ENCODE peak calls at places on chromosomes 4 and X, in seven cellular contexts. One of them, this sample, is unnamed.

GRCh38 chr4:55386073-55386472 is 9.7 kb upstream of the TMEM165 start:
- DNase-seq in HS-5: no peak
- DNase-seq in activated CD4-positive, alpha-beta T cell treated with anti-CD3 and anti-CD28 coated beads, Interleukin-2, amount 50 U/mL, for 1 hour: no peak
- DNase-seq in activated T-cell treated with anti-CD3 and anti-CD28 coated beads for 24 hours: no peak
- DNase-seq in bronchial epithelial cell: peak
- DNase-seq in left colon: no peak
- DNase-seq in posterior vena cava: no peak
- DNase-seq in this sample: peak

GRCh38 chrX:22396408-22396807 is 123.7 kb downstream of the CBLL2 start:
- DNase-seq in activated T-cell treated with anti-CD3 and anti-CD28 coated beads for 24 hours: no peak
- DNase-seq in activated CD4-positive, alpha-beta T cell treated with anti-CD3 and anti-CD28 coated beads, Interleukin-2, amount 50 U/mL, for 1 hour: no peak
- DNase-seq in posterior vena cava: no peak
- DNase-seq in bronchial epithelial cell: peak
- DNase-seq in left colon: no peak
- DNase-seq in HS-5: no peak
- DNase-seq in this sample: no peak

GRCh38 chrX:2874222-2875135 is 45.7 kb downstream of the GYG2 start:
- DNase-seq in left colon: no peak
- DNase-seq in posterior vena cava: no peak
- DNase-seq in activated T-cell treated with anti-CD3 and anti-CD28 coated beads for 24 hours: no peak
- DNase-seq in activated CD4-positive, alpha-beta T cell treated with anti-CD3 and anti-CD28 coated beads, Interleukin-2, amount 50 U/mL, for 1 hour: no peak
- DNase-seq in HS-5: no peak
- DNase-seq in bronchial epithelial cell: no peak
- DNase-seq in this sample: no peak

GRCh38 chr4:17702666-17703065 is 78.8 kb downstream of the FAM184B start:
- DNase-seq in posterior vena cava: no peak
- DNase-seq in HS-5: no peak
- DNase-seq in activated T-cell treated with anti-CD3 and anti-CD28 coated beads for 24 hours: no peak
- DNase-seq in activated CD4-positive, alpha-beta T cell treated with anti-CD3 and anti-CD28 coated beads, Interleukin-2, amount 50 U/mL, for 1 hour: no peak
- DNase-seq in bronchial epithelial cell: no peak
- DNase-seq in left colon: no peak
- DNase-seq in this sample: no peak

GRCh38 chr4:146514651-146515379 is 6.9 kb downstream of the SLC10A7 start:
- DNase-seq in HS-5: no peak
- DNase-seq in activated CD4-positive, alpha-beta T cell treated with anti-CD3 and anti-CD28 coated beads, Interleukin-2, amount 50 U/mL, for 1 hour: no peak
- DNase-seq in posterior vena cava: no peak
- DNase-seq in activated T-cell treated with anti-CD3 and anti-CD28 coated beads for 24 hours: no peak
- DNase-seq in left colon: no peak
- DNase-seq in bronchial epithelial cell: no peak
- DNase-seq in this sample: no peak

GRCh38 chr4:183601381-183601780 is 57.6 kb downstream of the RWDD4 start:
- DNase-seq in HS-5: no peak
- DNase-seq in activated T-cell treated with anti-CD3 and anti-CD28 coated beads for 24 hours: no peak
- DNase-seq in bronchial epithelial cell: no peak
- DNase-seq in posterior vena cava: no peak
- DNase-seq in left colon: no peak
- DNase-seq in activated CD4-positive, alpha-beta T cell treated with anti-CD3 and anti-CD28 coated beads, Interleukin-2, amount 50 U/mL, for 1 hour: no peak
- DNase-seq in this sample: no peak

GRCh38 chr4:42643685-42644084 is 13.2 kb downstream of the ATP8A1 start:
- DNase-seq in posterior vena cava: no peak
- DNase-seq in activated T-cell treated with anti-CD3 and anti-CD28 coated beads for 24 hours: no peak
- DNase-seq in activated CD4-positive, alpha-beta T cell treated with anti-CD3 and anti-CD28 coated beads, Interleukin-2, amount 50 U/mL, for 1 hour: no peak
- DNase-seq in bronchial epithelial cell: no peak
- DNase-seq in left colon: no peak
- DNase-seq in HS-5: no peak
- DNase-seq in this sample: no peak

GRCh38 chrX:41300758-41301437 is 33.1 kb upstream of the DDX3X start:
- DNase-seq in bronchial epithelial cell: peak
- DNase-seq in activated CD4-positive, alpha-beta T cell treated with anti-CD3 and anti-CD28 coated beads, Interleukin-2, amount 50 U/mL, for 1 hour: no peak
- DNase-seq in posterior vena cava: no peak
- DNase-seq in activated T-cell treated with anti-CD3 and anti-CD28 coated beads for 24 hours: no peak
- DNase-seq in left colon: no peak
- DNase-seq in HS-5: no peak
- DNase-seq in this sample: no peak

GRCh38 chr4:136650541-136651277 is 881.6 kb downstream of the PCDH18 start:
- DNase-seq in activated CD4-positive, alpha-beta T cell treated with anti-CD3 and anti-CD28 coated beads, Interleukin-2, amount 50 U/mL, for 1 hour: no peak
- DNase-seq in left colon: no peak
- DNase-seq in activated T-cell treated with anti-CD3 and anti-CD28 coated beads for 24 hours: no peak
- DNase-seq in posterior vena cava: no peak
- DNase-seq in HS-5: peak
- DNase-seq in bronchial epithelial cell: peak
- DNase-seq in this sample: no peak

GRCh38 chr4:70183168-70183939 is 12.2 kb upstream of the ODAM start:
- DNase-seq in left colon: peak
- DNase-seq in bronchial epithelial cell: peak
- DNase-seq in activated T-cell treated with anti-CD3 and anti-CD28 coated beads for 24 hours: no peak
- DNase-seq in activated CD4-positive, alpha-beta T cell treated with anti-CD3 and anti-CD28 coated beads, Interleukin-2, amount 50 U/mL, for 1 hour: no peak
- DNase-seq in posterior vena cava: no peak
- DNase-seq in HS-5: peak
- DNase-seq in this sample: peak

GRCh38 chr4:127134490-127134889 is 498.3 kb upstream of the INTU start:
- DNase-seq in bronchial epithelial cell: no peak
- DNase-seq in left colon: no peak
- DNase-seq in HS-5: no peak
- DNase-seq in activated T-cell treated with anti-CD3 and anti-CD28 coated beads for 24 hours: no peak
- DNase-seq in posterior vena cava: no peak
- DNase-seq in activated CD4-positive, alpha-beta T cell treated with anti-CD3 and anti-CD28 coated beads, Interleukin-2, amount 50 U/mL, for 1 hour: no peak
- DNase-seq in this sample: no peak

GRCh38 chr4:5870701-5871100 is 22.2 kb downstream of the CRMP1 start:
- DNase-seq in activated T-cell treated with anti-CD3 and anti-CD28 coated beads for 24 hours: no peak
- DNase-seq in HS-5: no peak
- DNase-seq in activated CD4-positive, alpha-beta T cell treated with anti-CD3 and anti-CD28 coated beads, Interleukin-2, amount 50 U/mL, for 1 hour: no peak
- DNase-seq in bronchial epithelial cell: no peak
- DNase-seq in posterior vena cava: no peak
- DNase-seq in left colon: no peak
- DNase-seq in this sample: no peak

GRCh38 chrX:97705936-97706335 is 822.2 kb downstream of the RPA4 start:
- DNase-seq in posterior vena cava: no peak
- DNase-seq in activated CD4-positive, alpha-beta T cell treated with anti-CD3 and anti-CD28 coated beads, Interleukin-2, amount 50 U/mL, for 1 hour: no peak
- DNase-seq in activated T-cell treated with anti-CD3 and anti-CD28 coated beads for 24 hours: no peak
- DNase-seq in bronchial epithelial cell: no peak
- DNase-seq in HS-5: no peak
- DNase-seq in left colon: no peak
- DNase-seq in this sample: no peak

GRCh38 chr4:152072886-152073285 is 312.1 kb upstream of the GATB start:
- DNase-seq in activated CD4-positive, alpha-beta T cell treated with anti-CD3 and anti-CD28 coated beads, Interleukin-2, amount 50 U/mL, for 1 hour: no peak
- DNase-seq in posterior vena cava: no peak
- DNase-seq in bronchial epithelial cell: no peak
- DNase-seq in HS-5: no peak
- DNase-seq in left colon: no peak
- DNase-seq in activated T-cell treated with anti-CD3 and anti-CD28 coated beads for 24 hours: no peak
- DNase-seq in this sample: peak

GRCh38 chr4:185847352-185848078 is 35.5 kb upstream of the SORBS2 start:
- DNase-seq in activated CD4-positive, alpha-beta T cell treated with anti-CD3 and anti-CD28 coated beads, Interleukin-2, amount 50 U/mL, for 1 hour: no peak
- DNase-seq in activated T-cell treated with anti-CD3 and anti-CD28 coated beads for 24 hours: no peak
- DNase-seq in HS-5: peak
- DNase-seq in bronchial epithelial cell: peak
- DNase-seq in left colon: peak
- DNase-seq in posterior vena cava: no peak
- DNase-seq in this sample: no peak

GRCh38 chr4:37415845-37416369 is 171.4 kb downstream of the NWD2 start:
- DNase-seq in HS-5: no peak
- DNase-seq in bronchial epithelial cell: no peak
- DNase-seq in activated CD4-positive, alpha-beta T cell treated with anti-CD3 and anti-CD28 coated beads, Interleukin-2, amount 50 U/mL, for 1 hour: no peak
- DNase-seq in left colon: no peak
- DNase-seq in posterior vena cava: no peak
- DNase-seq in activated T-cell treated with anti-CD3 and anti-CD28 coated beads for 24 hours: no peak
- DNase-seq in this sample: peak

GRCh38 chr4:85491527-85491926 is 16.6 kb downstream of the ARHGAP24 start:
- DNase-seq in activated T-cell treated with anti-CD3 and anti-CD28 coated beads for 24 hours: no peak
- DNase-seq in bronchial epithelial cell: no peak
- DNase-seq in posterior vena cava: no peak
- DNase-seq in activated CD4-positive, alpha-beta T cell treated with anti-CD3 and anti-CD28 coated beads, Interleukin-2, amount 50 U/mL, for 1 hour: no peak
- DNase-seq in HS-5: no peak
- DNase-seq in left colon: no peak
- DNase-seq in this sample: no peak

GRCh38 chr4:67288964-67289363 is 256.3 kb downstream of the CENPC start:
- DNase-seq in bronchial epithelial cell: peak
- DNase-seq in activated T-cell treated with anti-CD3 and anti-CD28 coated beads for 24 hours: no peak
- DNase-seq in activated CD4-positive, alpha-beta T cell treated with anti-CD3 and anti-CD28 coated beads, Interleukin-2, amount 50 U/mL, for 1 hour: no peak
- DNase-seq in HS-5: no peak
- DNase-seq in left colon: no peak
- DNase-seq in posterior vena cava: no peak
- DNase-seq in this sample: peak

GRCh38 chr4:692771-693554 is 4.0 kb upstream of the SLC49A3 start:
- DNase-seq in activated T-cell treated with anti-CD3 and anti-CD28 coated beads for 24 hours: no peak
- DNase-seq in activated CD4-positive, alpha-beta T cell treated with anti-CD3 and anti-CD28 coated beads, Interleukin-2, amount 50 U/mL, for 1 hour: no peak
- DNase-seq in posterior vena cava: no peak
- DNase-seq in left colon: no peak
- DNase-seq in bronchial epithelial cell: no peak
- DNase-seq in HS-5: no peak
- DNase-seq in this sample: no peak

GRCh38 chrX:39693298-39693697 is 404.5 kb downstream of the BCOR start:
- DNase-seq in left colon: no peak
- DNase-seq in activated T-cell treated with anti-CD3 and anti-CD28 coated beads for 24 hours: no peak
- DNase-seq in bronchial epithelial cell: no peak
- DNase-seq in HS-5: no peak
- DNase-seq in activated CD4-positive, alpha-beta T cell treated with anti-CD3 and anti-CD28 coated beads, Interleukin-2, amount 50 U/mL, for 1 hour: no peak
- DNase-seq in posterior vena cava: no peak
- DNase-seq in this sample: no peak

GRCh38 chr4:16129336-16129735 is 45.5 kb upstream of the PROM1 start:
- DNase-seq in HS-5: no peak
- DNase-seq in left colon: no peak
- DNase-seq in posterior vena cava: no peak
- DNase-seq in activated T-cell treated with anti-CD3 and anti-CD28 coated beads for 24 hours: no peak
- DNase-seq in bronchial epithelial cell: no peak
- DNase-seq in activated CD4-positive, alpha-beta T cell treated with anti-CD3 and anti-CD28 coated beads, Interleukin-2, amount 50 U/mL, for 1 hour: no peak
- DNase-seq in this sample: no peak

GRCh38 chr4:16043820-16044554 is 39.8 kb downstream of the PROM1 start:
- DNase-seq in activated T-cell treated with anti-CD3 and anti-CD28 coated beads for 24 hours: no peak
- DNase-seq in posterior vena cava: no peak
- DNase-seq in left colon: no peak
- DNase-seq in activated CD4-positive, alpha-beta T cell treated with anti-CD3 and anti-CD28 coated beads, Interleukin-2, amount 50 U/mL, for 1 hour: no peak
- DNase-seq in HS-5: no peak
- DNase-seq in bronchial epithelial cell: no peak
- DNase-seq in this sample: no peak

GRCh38 chr4:791866-792630 is 33.9 kb downstream of the CPLX1 start:
- DNase-seq in activated CD4-positive, alpha-beta T cell treated with anti-CD3 and anti-CD28 coated beads, Interleukin-2, amount 50 U/mL, for 1 hour: peak
- DNase-seq in bronchial epithelial cell: no peak
- DNase-seq in left colon: no peak
- DNase-seq in HS-5: no peak
- DNase-seq in activated T-cell treated with anti-CD3 and anti-CD28 coated beads for 24 hours: no peak
- DNase-seq in posterior vena cava: peak
- DNase-seq in this sample: no peak

GRCh38 chr4:4356106-4357041 is 30.5 kb upstream of the NSG1 start:
- DNase-seq in left colon: no peak
- DNase-seq in bronchial epithelial cell: no peak
- DNase-seq in activated T-cell treated with anti-CD3 and anti-CD28 coated beads for 24 hours: no peak
- DNase-seq in HS-5: no peak
- DNase-seq in posterior vena cava: peak
- DNase-seq in activated CD4-positive, alpha-beta T cell treated with anti-CD3 and anti-CD28 coated beads, Interleukin-2, amount 50 U/mL, for 1 hour: no peak
- DNase-seq in this sample: no peak

GRCh38 chrX:153512501-153512893 is 4.9 kb upstream of the ATP2B3 start:
- DNase-seq in posterior vena cava: no peak
- DNase-seq in activated CD4-positive, alpha-beta T cell treated with anti-CD3 and anti-CD28 coated beads, Interleukin-2, amount 50 U/mL, for 1 hour: no peak
- DNase-seq in bronchial epithelial cell: no peak
- DNase-seq in activated T-cell treated with anti-CD3 and anti-CD28 coated beads for 24 hours: no peak
- DNase-seq in HS-5: no peak
- DNase-seq in left colon: no peak
- DNase-seq in this sample: no peak

GRCh38 chr4:141642711-141643110 is 6.3 kb downstream of the IL15 start:
- DNase-seq in bronchial epithelial cell: peak
- DNase-seq in left colon: no peak
- DNase-seq in HS-5: no peak
- DNase-seq in activated CD4-positive, alpha-beta T cell treated with anti-CD3 and anti-CD28 coated beads, Interleukin-2, amount 50 U/mL, for 1 hour: no peak
- DNase-seq in posterior vena cava: no peak
- DNase-seq in activated T-cell treated with anti-CD3 and anti-CD28 coated beads for 24 hours: no peak
- DNase-seq in this sample: no peak

GRCh38 chr4:24850669-24851068 is 55.3 kb downstream of the SOD3 start:
- DNase-seq in activated CD4-positive, alpha-beta T cell treated with anti-CD3 and anti-CD28 coated beads, Interleukin-2, amount 50 U/mL, for 1 hour: no peak
- DNase-seq in activated T-cell treated with anti-CD3 and anti-CD28 coated beads for 24 hours: no peak
- DNase-seq in bronchial epithelial cell: peak
- DNase-seq in HS-5: peak
- DNase-seq in posterior vena cava: no peak
- DNase-seq in left colon: no peak
- DNase-seq in this sample: peak

GRCh38 chr4:94348705-94349104 is 6.1 kb upstream of the HPGDS start:
- DNase-seq in activated CD4-positive, alpha-beta T cell treated with anti-CD3 and anti-CD28 coated beads, Interleukin-2, amount 50 U/mL, for 1 hour: no peak
- DNase-seq in posterior vena cava: no peak
- DNase-seq in activated T-cell treated with anti-CD3 and anti-CD28 coated beads for 24 hours: no peak
- DNase-seq in HS-5: no peak
- DNase-seq in bronchial epithelial cell: no peak
- DNase-seq in left colon: no peak
- DNase-seq in this sample: no peak

GRCh38 chrX:8803326-8803725 is 2.1 kb upstream of the FAM9A start:
- DNase-seq in bronchial epithelial cell: peak
- DNase-seq in activated T-cell treated with anti-CD3 and anti-CD28 coated beads for 24 hours: no peak
- DNase-seq in posterior vena cava: no peak
- DNase-seq in activated CD4-positive, alpha-beta T cell treated with anti-CD3 and anti-CD28 coated beads, Interleukin-2, amount 50 U/mL, for 1 hour: no peak
- DNase-seq in HS-5: no peak
- DNase-seq in left colon: no peak
- DNase-seq in this sample: no peak

GRCh38 chrX:27619975-27620374 is 29.8 kb downstream of the DCAF8L2 start:
- DNase-seq in HS-5: no peak
- DNase-seq in activated T-cell treated with anti-CD3 and anti-CD28 coated beads for 24 hours: no peak
- DNase-seq in bronchial epithelial cell: peak
- DNase-seq in left colon: no peak
- DNase-seq in posterior vena cava: no peak
- DNase-seq in activated CD4-positive, alpha-beta T cell treated with anti-CD3 and anti-CD28 coated beads, Interleukin-2, amount 50 U/mL, for 1 hour: no peak
- DNase-seq in this sample: peak

This sample was measured in MV-4-11.